ENCODE peak calls at places on chromosomes 5 and 9, in six cellular contexts. U, P, Z, E, A and M are unnamed samples.

GRCh38 chr9:88196456-88196855 is 58.2 kb upstream of the SPATA31C2 start:
- DNase-seq in P (no peak), E (no peak), A (peak), U (no peak), Z (no peak), M (no peak)

GRCh38 chr5:116842514-116842924 is 267.9 kb upstream of the SEMA6A start:
- DNase-seq in P (no peak), E (no peak), Z (no peak), U (no peak), A (no peak), M (no peak)

GRCh38 chr5:141476132-141476909 is 555 bp downstream of the PCDHGC3 start:
- DNase-seq in U (no peak), A (peak), E (peak), P (peak), Z (peak), M (no peak)

GRCh38 chr5:137747848-137748247 is 6.3 kb downstream of the HNRNPA0 start:
- DNase-seq in E (peak), A (no peak), P (no peak), Z (no peak), U (no peak), M (no peak)

GRCh38 chr9:116141864-116142561 is 11.6 kb upstream of the PAPPA start:
- DNase-seq in A (no peak), E (no peak), P (no peak), Z (no peak), U (no peak), M (no peak)

GRCh38 chr9:119370816-119371215 is 1.6 kb upstream of the BRINP1 start:
- DNase-seq in P (peak), A (peak), E (peak), Z (peak), U (no peak), M (peak)

GRCh38 chr5:72355706-72356299 is 35.6 kb downstream of the PTCD2 start:
- DNase-seq in A (peak), E (peak), U (no peak), Z (peak), P (peak), M (peak)

GRCh38 chr5:88824892-88825781 is 57.8 kb downstream of the MEF2C start:
- DNase-seq in P (peak), A (peak), Z (no peak), U (no peak), E (no peak), M (no peak)

GRCh38 chr5:135030691-135031145 is 3.3 kb downstream of the PITX1 start:
- DNase-seq in A (peak), E (peak), P (no peak), U (no peak), Z (peak), M (no peak)

GRCh38 chr5:51829226-51829625 is 446.0 kb downstream of the ISL1 start:
- DNase-seq in P (no peak), E (no peak), A (no peak), Z (no peak), U (no peak), M (no peak)

GRCh38 chr5:51386916-51387853 is 3.9 kb downstream of the ISL1 start:
- DNase-seq in P (no peak), E (peak), U (no peak), Z (peak), A (peak), M (peak)

GRCh38 chr5:73808916-73809315 is 182.9 kb downstream of the ARHGEF28 start:
- DNase-seq in Z (no peak), U (no peak), E (no peak), A (no peak), P (no peak), M (no peak)

GRCh38 chr5:50666261-50667078 is at the start of gene PARP8:
- DNase-seq in E (peak), Z (peak), A (peak), U (no peak), P (peak), M (peak)

GRCh38 chr5:137122075-137122474 is 377.1 kb downstream of the SPOCK1 start:
- DNase-seq in U (no peak), A (no peak), E (no peak), Z (no peak), P (peak), M (no peak)

GRCh38 chr9:19379697-19380046 is 364 bp downstream of the RPS6 start:
- DNase-seq in U (no peak), P (peak), Z (no peak), A (no peak), E (no peak), M (no peak)

GRCh38 chr5:150001660-150002493 is 1.3 kb downstream of the HMGXB3 start:
- DNase-seq in U (no peak), A (peak), Z (peak), P (peak), E (peak), M (peak)

GRCh38 chr5:90201923-90202322 is 207.6 kb downstream of the CETN3 start:
- DNase-seq in Z (no peak), E (no peak), A (no peak), P (no peak), U (no peak), M (no peak)

GRCh38 chr5:135660826-135661555 is 82.2 kb upstream of the CXCL14 start:
- DNase-seq in A (no peak), P (no peak), Z (no peak), U (no peak), E (no peak), M (no peak)

GRCh38 chr5:86837610-86838009 is 219.9 kb downstream of the COX7C start:
- DNase-seq in E (no peak), Z (no peak), P (peak), U (no peak), A (no peak), M (no peak)

DNA sequence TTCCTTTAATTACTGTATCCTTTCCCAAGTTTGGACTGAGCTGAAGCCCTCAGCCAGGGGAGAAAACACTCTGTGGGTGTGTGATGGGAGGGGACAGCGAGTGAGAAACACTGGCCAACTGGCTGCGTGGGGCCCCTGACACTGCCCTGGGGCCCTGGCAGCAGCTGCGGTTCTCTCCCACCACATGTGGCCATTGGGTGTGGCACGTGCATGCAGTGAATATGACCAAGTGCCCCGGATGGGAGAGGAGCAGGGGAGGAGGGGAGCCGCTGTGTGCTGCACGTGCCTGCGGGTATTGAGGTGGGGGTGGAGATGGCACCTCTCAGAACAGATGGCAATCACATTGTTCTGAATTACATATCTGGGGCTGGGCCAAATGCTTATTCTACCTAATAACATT is 242.5 kb upstream of the PCSK5 start:
- DNase-seq in Z (no peak), P (no peak), E (no peak), A (no peak), U (no peak), M (no peak)
- H2BK120ac ChIP-seq in Z (no peak), P (no peak), E (no peak), A (no peak), U (no peak), M (no peak)

GRCh38 chr5:5421961-5422818 is at the start of gene ICE1:
- DNase-seq in A (peak), Z (peak), E (peak), P (peak), U (peak), M (peak)
- H2BK120ac ChIP-seq in A (peak), Z (no peak), E (no peak), P (peak), U (no peak), M (no peak)

GRCh38 chr9:70258692-70259511 is at the start of gene SMC5:
- DNase-seq in E (peak), U (peak), A (peak), P (peak), Z (peak), M (peak)

GRCh38 chr9:70257991-70258691 is 637 bp upstream of the SMC5 start:
- DNase-seq in Z (peak), E (peak), P (peak), A (peak), U (no peak), M (peak)

GRCh38 chr9:70255521-70255920 is 3.3 kb upstream of the SMC5 start:
- DNase-seq in P (peak), U (no peak), Z (no peak), E (no peak), A (peak), M (no peak)

GRCh38 chr9:70257512-70257911 is 1.3 kb upstream of the SMC5 start:
- DNase-seq in A (peak), E (no peak), U (no peak), Z (no peak), P (no peak), M (no peak)

DNA sequence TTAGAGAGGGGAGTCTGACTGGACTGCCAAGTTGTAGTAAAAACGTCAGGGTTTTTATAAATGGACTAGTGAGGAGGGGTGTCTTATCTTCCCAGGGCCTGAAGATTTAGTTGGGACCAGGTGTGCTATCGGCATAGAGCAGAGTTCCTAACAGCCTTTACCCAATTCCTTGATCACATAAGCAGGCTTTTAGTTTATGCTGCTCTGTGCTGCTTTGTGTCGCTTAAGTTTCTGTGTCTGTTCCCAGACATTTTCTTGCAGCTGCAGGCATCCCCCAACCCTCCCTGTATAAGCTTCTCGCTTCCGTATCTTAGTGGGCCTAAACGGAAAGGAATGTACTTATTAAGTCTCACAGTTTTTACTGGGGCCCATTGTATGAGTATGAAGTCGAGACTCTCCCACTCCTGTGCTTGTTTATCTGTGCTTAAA is 2.6 kb upstream of the SMC5 start:
- DNase-seq in E (no peak), Z (no peak), P (peak), U (no peak), A (peak), M (no peak)
- H2BK120ac ChIP-seq in E (no peak), Z (no peak), P (peak), U (no peak), A (peak), M (no peak)

GRCh38 chr5:163459888-163460561 is at the start of gene NUDCD2:
- DNase-seq in P (peak), A (peak), U (peak), Z (peak), E (peak), M (peak)

GRCh38 chr5:163458778-163459405 is 1.0 kb downstream of the NUDCD2 start:
- DNase-seq in P (no peak), Z (no peak), E (no peak), A (no peak), U (no peak), M (no peak)

GRCh38 chr5:163463063-163463435 is 2.6 kb downstream of the HMMR start:
- DNase-seq in A (no peak), Z (no peak), P (no peak), E (no peak), U (no peak), M (no peak)

GRCh38 chr5:163459465-163459887 is 426 bp downstream of the NUDCD2 start:
- DNase-seq in Z (no peak), A (no peak), E (no peak), U (no peak), P (peak), M (no peak)

GRCh38 chr5:163460562-163461176 is at the start of gene HMMR:
- DNase-seq in P (peak), U (no peak), E (peak), A (peak), Z (no peak), M (no peak)
- H2BK120ac ChIP-seq in P (peak), U (peak), E (no peak), A (peak), Z (no peak), M (no peak)

GRCh38 chr5:76475936-76476335 is 72.9 kb downstream of the IQGAP2 start:
- DNase-seq in U (no peak), A (no peak), E (no peak), P (no peak), Z (no peak), M (no peak)
- H2BK120ac ChIP-seq in U (no peak), A (no peak), E (no peak), P (no peak), Z (no peak), M (no peak)

GRCh38 chr9:89616411-89616810 is 11.6 kb downstream of the GADD45G start:
- DNase-seq in Z (no peak), U (no peak), E (no peak), A (no peak), P (no peak), M (no peak)
- H2BK120ac ChIP-seq in Z (no peak), U (no peak), E (no peak), A (no peak), P (no peak), M (no peak)

GRCh38 chr9:128870128-128870940 is 11.4 kb downstream of the KYAT1 start:
- DNase-seq in A (peak), E (no peak), U (no peak), P (no peak), Z (no peak), M (no peak)
- H2BK120ac ChIP-seq in A (no peak), E (no peak), U (no peak), P (no peak), Z (no peak), M (no peak)

GRCh38 chr5:42880621-42881020 is 68.9 kb upstream of the SELENOP start:
- DNase-seq in Z (no peak), A (no peak), P (no peak), U (no peak), E (no peak), M (no peak)

GRCh38 chr5:42886612-42887011 is 74.9 kb upstream of the SELENOP start:
- DNase-seq in U (no peak), A (no peak), P (no peak), Z (no peak), E (no peak), M (no peak)

GRCh38 chr5:42879267-42879666 is 67.6 kb upstream of the SELENOP start:
- DNase-seq in U (no peak), E (no peak), Z (no peak), A (no peak), P (no peak), M (no peak)

GRCh38 chr5:42884326-42884725 is 72.6 kb upstream of the SELENOP start:
- DNase-seq in P (no peak), Z (no peak), E (no peak), A (no peak), U (no peak), M (no peak)

GRCh38 chr5:42881416-42882109 is 69.9 kb upstream of the SELENOP start:
- DNase-seq in E (no peak), A (no peak), Z (no peak), U (no peak), P (no peak), M (no peak)
- H2BK120ac ChIP-seq in E (no peak), A (no peak), Z (no peak), U (no peak), P (no peak), M (no peak)